ENCODE peak calls at places on chromosomes 12 and 14, in nine cellular contexts. R, T, Q, G, Z, L, X, C and E are unnamed samples.

GRCh38 chr12:53862831-53863230 is 75.8 kb upstream of the HOXC13 start:
- DNase-seq in R (no peak), T (no peak), Q (no peak), G (no peak), Z (peak; percentile 54), L (no peak), X (no peak), C (no peak), E (peak; percentile 73)

GRCh38 chr14:69427596-69427995 is 29.1 kb downstream of the SLC39A9 start:
- DNase-seq in R (no peak), T (no peak), Q (no peak), G (no peak), Z (no peak), L (no peak), X (no peak), C (no peak), E (no peak)

GRCh38 chr12:101097829-101098580 is 112.0 kb downstream of the SLC5A8 start:
- DNase-seq in R (no peak), T (no peak), Q (no peak), G (no peak), Z (no peak), L (no peak), X (no peak), C (no peak), E (no peak)

GRCh38 chr12:51071663-51072062 is 11.7 kb downstream of the CSRNP2 start:
- DNase-seq in R (no peak), T (no peak), Q (no peak), G (no peak), Z (no peak), L (no peak), X (no peak), C (no peak), E (no peak)

GRCh38 chr14:92539419-92539818 is 25.8 kb downstream of the RIN3 start:
- DNase-seq in R (no peak), T (no peak), Q (no peak), G (no peak), Z (peak; percentile 29), L (no peak), X (no peak), C (no peak), E (no peak)

GRCh38 chr12:57841445-57841844 is 5.1 kb downstream of the CTDSP2 start:
- DNase-seq in R (no peak), T (no peak), Q (no peak), G (peak; percentile 54), Z (no peak), L (no peak), X (no peak), C (no peak), E (no peak)

GRCh38 chr12:38527631-38528030 is 211.1 kb downstream of the ALG10B start:
- DNase-seq in R (no peak), T (no peak), Q (no peak), G (no peak), Z (no peak), L (no peak), X (no peak), C (no peak), E (peak; percentile 8)

GRCh38 chr14:53630336-53630735 is 326.3 kb downstream of the BMP4 start:
- DNase-seq in R (no peak), T (no peak), Q (no peak), G (peak; percentile 3), Z (no peak), L (no peak), X (no peak), C (no peak), E (no peak)

GRCh38 chr14:96176811-96177211 is 27.8 kb upstream of the BDKRB2 start:
- DNase-seq in R (no peak), T (no peak), Q (no peak), G (no peak), Z (peak; percentile 93), L (no peak), X (no peak), C (no peak), E (no peak)

GRCh38 chr14:36996133-36996856 is 176.1 kb downstream of the SLC25A21 start:
- DNase-seq in R (no peak), T (no peak), Q (no peak), G (no peak), Z (peak; percentile 91), L (no peak), X (no peak), C (no peak), E (peak; percentile 91)

GRCh38 chr14:24673534-24674203 is 39.7 kb upstream of the GZMB start:
- DNase-seq in R (no peak), T (no peak), Q (no peak), G (no peak), Z (no peak), L (peak; percentile 45), X (no peak), C (peak; percentile 52), E (no peak)

GRCh38 chr12:18439541-18439940 is 178.2 kb downstream of the PIK3C2G start:
- DNase-seq in R (no peak), T (no peak), Q (no peak), G (no peak), Z (peak; percentile 55), L (no peak), X (no peak), C (no peak), E (peak; percentile 44)

GRCh38 chr14:74552623-74553022 is 59.1 kb downstream of the ISCA2 start:
- DNase-seq in R (no peak), T (no peak), Q (no peak), G (peak; percentile 94), Z (peak; percentile 82), L (no peak), X (no peak), C (no peak), E (no peak)

GRCh38 chr12:11756022-11756421 is 106.5 kb downstream of the ETV6 start:
- DNase-seq in R (no peak), T (no peak), Q (no peak), G (no peak), Z (no peak), L (no peak), X (no peak), C (no peak), E (no peak)

GRCh38 chr12:43285248-43285647 is 266.8 kb downstream of the ADAMTS20 start:
- DNase-seq in R (no peak), T (no peak), Q (no peak), G (no peak), Z (peak; percentile 96), L (no peak), X (no peak), C (peak; percentile 75), E (peak; percentile 87)

GRCh38 chr12:68559984-68560822 is 50.5 kb upstream of the RAP1B start:
- DNase-seq in R (peak; percentile 13), T (peak; percentile 16), Q (no peak), G (no peak), Z (peak; percentile 22), L (no peak), X (no peak), C (no peak), E (no peak)

GRCh38 chr12:57724003-57724935 is 14.3 kb downstream of the AGAP2 start:
- DNase-seq in R (no peak), T (no peak), Q (no peak), G (no peak), Z (no peak), L (no peak), X (peak; percentile 1), C (no peak), E (no peak)

GRCh38 chr14:87508333-87508732 is 484.6 kb downstream of the GALC start:
- DNase-seq in R (no peak), T (no peak), Q (no peak), G (no peak), Z (no peak), L (no peak), X (peak; percentile 16), C (no peak), E (peak; percentile 50)

GRCh38 chr12:21971344-21971743 is 30.1 kb upstream of the ABCC9 start:
- DNase-seq in R (peak; percentile 64), T (peak; percentile 26), Q (no peak), G (no peak), Z (no peak), L (no peak), X (no peak), C (no peak), E (no peak)
- TF ChIP-seq EZH2phosphoT487 in R (no peak), T (no peak), Q (no peak), G (no peak), Z (no peak), L (no peak), X (no peak), C (no peak), E (no peak)

GRCh38 chr12:91210144-91210543 is 27.5 kb upstream of the DCN start:
- DNase-seq in R (no peak), T (no peak), Q (no peak), G (no peak), Z (no peak), L (no peak), X (no peak), C (no peak), E (no peak)

GRCh38 chr12:91202390-91202789 is 19.8 kb upstream of the DCN start:
- DNase-seq in R (no peak), T (no peak), Q (no peak), G (no peak), Z (no peak), L (no peak), X (no peak), C (no peak), E (no peak)

GRCh38 chr12:91203610-91204009 is 21.0 kb upstream of the DCN start:
- DNase-seq in R (peak; percentile 48), T (peak; percentile 17), Q (no peak), G (no peak), Z (no peak), L (no peak), X (no peak), C (no peak), E (no peak)

GRCh38 chr12:91204416-91204815 is 21.8 kb upstream of the DCN start:
- DNase-seq in R (no peak), T (no peak), Q (no peak), G (no peak), Z (peak; percentile 38), L (no peak), X (no peak), C (no peak), E (no peak)

GRCh38 chr12:91205791-91206190 is 23.2 kb upstream of the DCN start:
- DNase-seq in R (no peak), T (no peak), Q (no peak), G (no peak), Z (peak; percentile 48), L (no peak), X (no peak), C (no peak), E (peak; percentile 20)
- TF ChIP-seq EZH2phosphoT487 in R (no peak), T (no peak), Q (no peak), G (no peak), Z (no peak), L (no peak), X (no peak), C (no peak), E (no peak)

GRCh38 chr12:52440821-52441319 is 6.7 kb upstream of the KRT75 start:
- DNase-seq in R (no peak), T (no peak), Q (peak; percentile 73), G (no peak), Z (peak; percentile 93), L (no peak), X (peak; percentile 50), C (no peak), E (peak; percentile 86)
- TF ChIP-seq EZH2phosphoT487 in R (no peak), T (no peak), Q (no peak), G (no peak), Z (no peak), L (no peak), X (no peak), C (no peak), E (no peak)

DNA sequence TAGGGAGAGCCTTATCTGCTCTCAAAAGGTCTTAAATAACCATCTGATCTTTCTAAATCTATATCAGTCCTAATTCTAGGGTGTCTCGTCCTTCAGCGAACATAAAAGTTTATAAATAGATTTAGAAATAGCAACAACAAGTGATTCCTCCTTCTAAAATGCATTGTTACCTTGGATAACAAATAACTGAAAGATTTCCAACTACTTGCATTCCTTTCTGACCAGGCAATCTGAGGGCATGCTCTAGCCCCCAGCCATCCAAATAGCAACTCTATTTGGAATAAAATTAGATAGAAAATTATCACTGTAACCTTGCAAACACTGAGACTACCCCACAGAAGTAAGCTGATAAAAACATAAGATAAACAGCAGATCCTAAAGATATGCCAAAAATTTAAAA is 21.8 kb upstream of the KRR1 start:
- DNase-seq in R (no peak), T (no peak), Q (no peak), G (no peak), Z (no peak), L (no peak), X (no peak), C (no peak), E (no peak)
- TF ChIP-seq EZH2phosphoT487 in R (no peak), T (no peak), Q (no peak), G (no peak), Z (no peak), L (no peak), X (no peak), C (no peak), E (no peak)